ENCODE peak calls at places on chromosomes 11 and 22, in seven cellular contexts. O, U, H, P, C, N and Q are unnamed samples.

GRCh38 chr11:614583-615452 is 932 bp downstream of the IRF7 start:
- DNase-seq in O (peak), H (no peak), P (no peak), U (no peak), C (no peak), N (peak), Q (no peak)

GRCh38 chr11:129249351-129249750 is 57.2 kb upstream of the ARHGAP32 start:
- DNase-seq in N (no peak), U (no peak), C (peak), H (no peak), O (no peak), P (no peak), Q (no peak)

GRCh38 chr11:100681064-100681502 is 6.0 kb upstream of the ARHGAP42 start:
- DNase-seq in O (peak), P (no peak), U (no peak), N (peak), C (peak), H (no peak), Q (peak)

GRCh38 chr22:43004362-43005035 is 10.4 kb downstream of the PACSIN2 start:
- DNase-seq in H (no peak), U (no peak), O (no peak), N (no peak), C (peak), P (no peak), Q (peak)

GRCh38 chr11:20565236-20565635 is 34.2 kb upstream of the SLC6A5 start:
- DNase-seq in U (no peak), C (no peak), P (no peak), N (no peak), H (no peak), O (no peak), Q (no peak)

GRCh38 chr22:37353839-37354238 is 71.5 kb downstream of the CYTH4 start:
- DNase-seq in P (no peak), U (no peak), N (no peak), C (peak), H (no peak), O (no peak), Q (no peak)

GRCh38 chr11:17014774-17015638 is 792 bp upstream of the PLEKHA7 start:
- DNase-seq in P (no peak), H (no peak), U (no peak), C (peak), O (no peak), N (no peak), Q (no peak)

GRCh38 chr11:79052539-79052938 is 388.3 kb downstream of the TENM4 start:
- DNase-seq in C (peak), U (no peak), N (no peak), P (no peak), H (no peak), O (no peak), Q (peak)

GRCh38 chr11:130204703-130205095 is 45.1 kb downstream of the ST14 start:
- DNase-seq in N (no peak), U (no peak), C (no peak), O (no peak), H (no peak), P (no peak), Q (no peak)

GRCh38 chr11:111372538-111372937 is 6.5 kb downstream of the POU2AF1 start:
- DNase-seq in O (no peak), N (no peak), P (no peak), H (no peak), U (no peak), C (no peak), Q (no peak)

GRCh38 chr11:126862664-126863247 is 137.8 kb downstream of the KIRREL3 start:
- DNase-seq in U (no peak), O (no peak), P (no peak), H (no peak), N (no peak), C (no peak), Q (no peak)